ENCODE peak calls at places on chromosomes 13 and 19, in seven cellular contexts. S is mesenchymal stem cell, V is H9, E is neuronal stem cell, P is H1, D is trophoblast cell, A is mesendoderm. O is an unnamed sample.

GRCh38 chr19:52258426-52258825 is 11.0 kb upstream of the ZNF766 start:
- DNase-seq in S (no peak), V (no peak), E (no peak), P (no peak), D (no peak), A (no peak), O (peak)

GRCh38 chr19:30393046-30393445 is 20.9 kb downstream of the ZNF536 start:
- DNase-seq in S (no peak), V (no peak), E (no peak), P (no peak), D (no peak), A (no peak), O (no peak)

GRCh38 chr13:64457976-64458375 is 2772.2 kb downstream of the PCDH9 start:
- DNase-seq in S (no peak), V (no peak), E (no peak), P (no peak), D (no peak), A (no peak), O (peak)

GRCh38 chr19:5718032-5718578 is 1.8 kb downstream of the LONP1 start:
- DNase-seq in S (peak), V (no peak), E (no peak), P (no peak), D (no peak), A (no peak), O (peak)

GRCh38 chr13:43698743-43699142 is 88.0 kb downstream of the ENOX1 start:
- DNase-seq in S (peak), V (no peak), E (no peak), P (no peak), D (no peak), A (no peak), O (peak)

GRCh38 chr19:55672418-55672817 is 2.6 kb upstream of the EPN1 start:
- DNase-seq in S (no peak), V (no peak), E (no peak), P (no peak), D (no peak), A (no peak), O (peak)

GRCh38 chr19:4754248-4754647 is 30.6 kb upstream of the DPP9 start:
- DNase-seq in S (peak), V (no peak), E (no peak), P (no peak), D (no peak), A (peak), O (peak)

GRCh38 chr13:33454844-33455256 is 169.3 kb upstream of the STARD13 start:
- DNase-seq in S (no peak), V (no peak), E (no peak), P (no peak), D (no peak), A (no peak), O (peak)

GRCh38 chr13:48838193-48839000 is 137.3 kb upstream of the FNDC3A start:
- DNase-seq in S (peak), V (no peak), E (no peak), P (no peak), D (no peak), A (peak), O (peak)

GRCh38 chr19:50203281-50204080 is at the start of gene MYH14:
- DNase-seq in S (no peak), V (peak), E (peak), P (peak), D (no peak), A (peak), O (no peak)

GRCh38 chr13:81929988-81930387 is 1589.1 kb upstream of the SPRY2 start:
- DNase-seq in S (peak), V (peak), E (peak), P (no peak), D (no peak), A (peak), O (no peak)

GRCh38 chr19:16180611-16181010 is 4.6 kb upstream of the FAM32A start:
- DNase-seq in S (peak), V (no peak), E (no peak), P (no peak), D (no peak), A (peak), O (peak)

GRCh38 chr13:28429685-28430290 is 65.1 kb downstream of the FLT1 start:
- DNase-seq in S (peak), V (peak), E (no peak), P (peak), D (no peak), A (peak), O (peak)

GRCh38 chr13:97967948-97968347 is 14.5 kb downstream of the IPO5 start:
- DNase-seq in S (no peak), V (no peak), E (no peak), P (no peak), D (no peak), A (no peak), O (no peak)

GRCh38 chr19:28582344-28582743 is 630.6 kb downstream of the UQCRFS1 start:
- DNase-seq in S (no peak), V (no peak), E (no peak), P (no peak), D (no peak), A (no peak), O (no peak)

GRCh38 chr13:64793592-64793991 is 2436.5 kb downstream of the PCDH9 start:
- DNase-seq in S (no peak), V (no peak), E (no peak), P (no peak), D (no peak), A (no peak), O (no peak)

GRCh38 chr13:48156466-48156865 is 61.6 kb upstream of the MED4 start:
- DNase-seq in S (no peak), V (peak), E (no peak), P (no peak), D (peak), A (peak), O (no peak)

GRCh38 chr13:27919934-27920676 is at the start of gene PDX1:
- DNase-seq in S (no peak), V (peak), E (peak), P (no peak), D (no peak), A (peak), O (no peak)

GRCh38 chr13:30616927-30617314 is 799 bp upstream of the USPL1 start:
- DNase-seq in S (peak), V (no peak), E (no peak), P (peak), D (peak), A (peak), O (peak)

GRCh38 chr19:5186293-5187050 is 154.1 kb downstream of the PTPRS start:
- DNase-seq in S (no peak), V (no peak), E (no peak), P (no peak), D (peak), A (no peak), O (peak)

GRCh38 chr13:46797468-46798237 is 692 bp upstream of the ESD start:
- DNase-seq in S (no peak), V (no peak), E (no peak), P (no peak), D (no peak), A (no peak), O (peak)

GRCh38 chr19:19334989-19335344 is 14.3 kb downstream of the MAU2 start:
- DNase-seq in S (no peak), V (no peak), E (no peak), P (no peak), D (no peak), A (no peak), O (no peak)

GRCh38 chr19:55109527-55110291 is 7.7 kb downstream of the PPP1R12C start:
- DNase-seq in S (no peak), V (no peak), E (no peak), P (no peak), D (no peak), A (no peak), O (no peak)

GRCh38 chr13:80454245-80454644 is 113.3 kb upstream of the SPRY2 start:
- DNase-seq in S (no peak), V (no peak), E (no peak), P (no peak), D (no peak), A (no peak), O (peak)

GRCh38 chr19:16025108-16026101 is 50.9 kb upstream of the TPM4 start:
- DNase-seq in S (peak), V (peak), E (no peak), P (no peak), D (peak), A (peak), O (peak)

GRCh38 chr13:66313408-66313807 is 916.7 kb downstream of the PCDH9 start:
- DNase-seq in S (no peak), V (no peak), E (no peak), P (no peak), D (no peak), A (no peak), O (no peak)

GRCh38 chr13:100721885-100722512 is 47.4 kb upstream of the TMTC4 start:
- DNase-seq in S (peak), V (peak), E (peak), P (no peak), D (peak), A (peak), O (peak)

DNA sequence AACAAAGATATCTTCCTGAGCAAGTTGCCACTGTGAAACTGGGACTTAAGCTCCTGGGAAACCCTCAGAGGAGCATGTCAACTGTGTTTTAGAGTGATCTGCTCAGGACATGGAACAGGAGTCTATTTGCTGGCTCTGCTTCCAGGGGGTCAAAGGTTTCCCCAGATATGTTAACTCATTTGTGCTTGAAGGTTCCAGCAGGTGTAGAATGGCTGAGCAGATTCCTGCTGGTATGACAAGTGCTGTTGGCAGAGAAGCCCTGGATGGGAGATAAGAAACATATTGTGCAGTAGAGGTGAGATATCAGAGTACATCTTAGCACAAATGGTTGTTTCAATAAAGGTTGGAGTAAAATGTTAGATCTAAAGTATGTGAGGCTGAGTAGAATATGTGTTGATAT is 282.7 kb upstream of the DACH1 start:
- DNase-seq in S (no peak), V (no peak), E (no peak), P (no peak), D (no peak), A (no peak), O (no peak)
- H3K4ac ChIP-seq in S (no peak), V (no peak), E (no peak), P (no peak), D (no peak), A (no peak), O (no peak)

GRCh38 chr19:37221136-37221535 is 3.1 kb downstream of the ZNF383 start:
- DNase-seq in S (no peak), V (no peak), E (no peak), P (no peak), D (no peak), A (no peak), O (no peak)
- H3K4ac ChIP-seq in S (no peak), V (no peak), E (no peak), P (no peak), D (no peak), A (no peak), O (no peak)

GRCh38 chr19:12882589-12882988 is 1.3 kb upstream of the DNASE2 start:
- DNase-seq in S (no peak), V (no peak), E (no peak), P (no peak), D (no peak), A (no peak), O (no peak)
- H3K4ac ChIP-seq in S (no peak), V (no peak), E (no peak), P (no peak), D (no peak), A (no peak), O (no peak)

GRCh38 chr19:38571682-38572081 is 46.1 kb downstream of the MAP4K1 start:
- DNase-seq in S (no peak), V (no peak), E (no peak), P (no peak), D (no peak), A (no peak), O (no peak)
- H3K4ac ChIP-seq in S (no peak), V (no peak), E (no peak), P (no peak), D (no peak), A (no peak), O (no peak)

GRCh38 chr19:10603084-10603872 is 16.2 kb upstream of the AP1M2 start:
- DNase-seq in S (peak), V (peak), E (no peak), P (no peak), D (peak), A (peak), O (no peak)

GRCh38 chr19:10602330-10603083 is 15.4 kb upstream of the AP1M2 start:
- DNase-seq in S (peak), V (peak), E (peak), P (no peak), D (no peak), A (peak), O (peak)

GRCh38 chr19:10603873-10604459 is 16.9 kb upstream of the AP1M2 start:
- DNase-seq in S (peak), V (no peak), E (no peak), P (no peak), D (no peak), A (peak), O (no peak)

GRCh38 chr19:10600149-10600548 is 13.0 kb upstream of the AP1M2 start:
- DNase-seq in S (no peak), V (no peak), E (no peak), P (no peak), D (no peak), A (no peak), O (no peak)

DNA sequence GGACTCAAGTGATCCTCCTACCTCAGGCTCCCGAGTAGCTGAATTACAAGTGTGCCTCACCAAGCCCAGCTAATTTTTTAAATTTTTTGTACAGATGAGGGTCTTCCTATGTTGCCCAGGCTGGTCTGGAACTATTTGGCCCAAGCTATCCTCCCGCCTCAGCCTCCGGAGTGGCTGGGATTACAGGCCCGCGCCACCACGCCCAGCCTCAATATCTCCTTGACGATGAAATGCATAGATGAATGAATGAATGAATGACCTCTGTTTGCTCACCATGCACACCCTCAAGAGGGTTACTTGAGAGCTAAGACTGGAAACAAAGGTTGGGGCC is 14.9 kb upstream of the AP1M2 start:
- DNase-seq in S (no peak), V (no peak), E (no peak), P (no peak), D (no peak), A (no peak), O (no peak)
- H3K4ac ChIP-seq in S (no peak), V (no peak), E (no peak), P (no peak), D (no peak), A (no peak), O (no peak)

GRCh38 chr13:22082030-22082429 is 411.2 kb downstream of the FGF9 start:
- DNase-seq in S (no peak), V (no peak), E (no peak), P (no peak), D (no peak), A (no peak), O (no peak)

GRCh38 chr13:22090114-22090513 is 419.2 kb downstream of the FGF9 start:
- DNase-seq in S (no peak), V (no peak), E (no peak), P (no peak), D (no peak), A (no peak), O (no peak)

GRCh38 chr13:22082437-22083100 is 411.7 kb downstream of the FGF9 start:
- DNase-seq in S (no peak), V (no peak), E (no peak), P (no peak), D (no peak), A (peak), O (no peak)

GRCh38 chr13:22091222-22091970 is 420.5 kb downstream of the FGF9 start:
- DNase-seq in S (peak), V (no peak), E (no peak), P (no peak), D (no peak), A (no peak), O (peak)

DNA sequence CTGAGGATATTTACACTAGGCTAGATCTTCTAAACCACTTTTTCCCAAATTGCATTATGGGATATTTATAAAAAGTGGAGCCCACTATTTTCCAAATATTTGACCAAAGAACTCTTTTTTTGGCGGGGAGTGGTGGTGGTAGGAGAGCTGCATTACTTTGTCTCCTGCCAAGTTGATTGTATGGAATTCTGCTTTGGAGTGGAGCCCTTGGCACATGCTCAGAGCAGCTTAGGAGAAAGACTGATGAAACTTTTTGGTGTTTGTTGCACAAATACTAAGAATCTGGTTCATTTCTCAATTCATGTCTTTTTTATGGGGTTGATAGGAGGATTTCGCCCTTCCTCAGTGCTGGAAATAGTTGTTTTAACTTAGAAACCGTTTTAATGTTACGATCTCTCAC is 415.7 kb downstream of the FGF9 start:
- DNase-seq in S (no peak), V (no peak), E (no peak), P (no peak), D (no peak), A (no peak), O (peak)
- H3K4ac ChIP-seq in S (no peak), V (no peak), E (no peak), P (no peak), D (no peak), A (no peak), O (peak)

DNA sequence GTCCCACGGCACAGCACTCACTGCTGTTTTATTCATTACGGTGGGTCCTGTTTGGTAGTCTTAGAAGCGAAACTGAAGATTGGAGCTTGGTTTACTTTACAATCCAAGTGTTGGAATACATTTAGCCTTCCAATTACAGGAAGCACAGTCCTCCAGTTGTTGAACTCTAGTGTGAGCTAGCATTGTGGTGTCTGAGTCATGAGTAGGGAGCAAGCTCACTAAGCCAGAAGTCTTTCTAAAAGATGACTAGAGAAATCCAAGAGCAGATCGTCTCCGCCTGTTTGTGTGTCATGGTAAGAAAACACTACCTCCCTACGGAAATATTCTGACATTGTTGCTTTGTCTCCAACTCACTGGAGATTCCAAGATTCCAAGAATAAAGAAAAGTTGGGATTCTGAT is 10.1 kb upstream of the SHISA2 start:
- DNase-seq in S (peak), V (no peak), E (no peak), P (no peak), D (no peak), A (no peak), O (peak)
- H3K4ac ChIP-seq in S (no peak), V (no peak), E (no peak), P (no peak), D (no peak), A (no peak), O (no peak)

GRCh38 chr13:76991432-76991795 is 467 bp upstream of the CLN5 start:
- DNase-seq in S (no peak), V (no peak), E (peak), P (no peak), D (no peak), A (no peak), O (no peak)
- H3K4ac ChIP-seq in S (peak), V (no peak), E (no peak), P (no peak), D (peak), A (no peak), O (peak)

DNA sequence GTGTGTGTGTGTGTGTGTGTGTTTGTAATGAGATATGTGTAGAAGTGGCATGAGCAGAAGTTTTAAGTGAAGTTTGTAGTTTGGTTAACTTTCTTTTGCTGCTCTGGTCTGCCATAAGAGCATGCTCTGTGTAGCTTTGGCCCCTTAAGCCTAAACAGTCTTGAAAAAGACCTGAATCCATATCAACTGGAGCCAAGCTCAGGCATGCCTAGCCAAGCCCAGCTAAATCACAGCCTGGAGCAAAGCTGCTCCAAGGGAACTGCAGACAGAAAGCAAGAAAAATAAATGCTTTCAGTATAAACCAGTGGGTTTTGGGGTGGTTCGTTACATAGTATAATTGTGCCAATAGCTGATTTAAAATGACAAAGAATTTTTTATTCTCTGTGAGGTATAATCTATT is 144.1 kb upstream of the SLITRK5 start:
- DNase-seq in S (no peak), V (no peak), E (no peak), P (no peak), D (no peak), A (no peak), O (no peak)
- H3K4ac ChIP-seq in S (no peak), V (no peak), E (no peak), P (no peak), D (no peak), A (no peak), O (no peak)

DNA sequence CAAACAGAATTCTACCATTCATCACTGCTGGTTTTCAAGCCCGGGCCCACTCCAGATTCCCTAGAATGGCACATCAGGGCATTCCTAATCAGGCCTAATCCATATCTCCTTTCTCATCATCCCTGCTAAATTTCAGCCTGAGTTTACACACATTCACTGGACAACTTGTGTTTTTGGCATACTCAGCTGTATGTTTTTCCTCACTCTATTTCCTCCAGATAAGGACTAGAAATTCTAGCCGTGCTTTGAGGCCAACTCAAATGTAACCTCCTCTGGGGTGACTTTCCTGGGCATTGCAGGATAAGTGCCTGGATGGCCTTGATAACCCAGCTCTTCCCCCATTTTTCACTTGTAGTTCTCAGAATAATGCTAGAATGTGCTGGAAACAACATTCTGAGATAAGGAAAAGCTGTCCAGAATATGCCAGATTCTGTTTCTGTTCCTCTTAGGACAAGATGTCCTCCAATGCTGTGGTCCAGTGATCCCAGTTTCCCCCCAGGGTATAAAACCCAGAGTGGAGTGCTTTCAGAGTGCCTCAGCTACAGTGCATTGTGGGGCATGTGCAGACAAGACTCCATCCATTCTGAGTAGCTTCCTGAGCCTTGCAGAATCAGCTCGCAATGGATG is 66.9 kb upstream of the CLDN10 start:
- DNase-seq in S (no peak), V (no peak), E (no peak), P (no peak), D (no peak), A (no peak), O (no peak)
- H3K4ac ChIP-seq in S (no peak), V (no peak), E (no peak), P (no peak), D (no peak), A (no peak), O (no peak)